ENCODE peak calls at places on chromosomes 12 and 14, in six cellular contexts. One of them, this sample, is unnamed.

GRCh38 chr12:98939350-98939749 is 294.3 kb downstream of the APAF1 start:
- DNase-seq in PC-3: peak; percentile 42
- DNase-seq in IMR-90: peak; percentile 20
- DNase-seq in cardiac muscle cell: peak; percentile 40
- DNase-seq in upper lobe of right lung: no peak
- DNase-seq in endodermal cell: peak; percentile 78
- DNase-seq in this sample: peak; percentile 11

GRCh38 chr12:52139147-52139546 is 52.7 kb downstream of the KRT80 start:
- DNase-seq in upper lobe of right lung: no peak
- DNase-seq in cardiac muscle cell: no peak
- DNase-seq in IMR-90: no peak
- DNase-seq in PC-3: no peak
- DNase-seq in endodermal cell: no peak
- DNase-seq in this sample: no peak

GRCh38 chr14:22558221-22558913 is 30.7 kb downstream of the DAD1 start:
- DNase-seq in PC-3: no peak
- DNase-seq in upper lobe of right lung: no peak
- DNase-seq in IMR-90: no peak
- DNase-seq in endodermal cell: peak; percentile 84
- DNase-seq in cardiac muscle cell: no peak
- DNase-seq in this sample: no peak

GRCh38 chr12:29082522-29082921 is 66.6 kb upstream of the FAR2 start:
- DNase-seq in PC-3: no peak
- DNase-seq in IMR-90: peak; percentile 10
- DNase-seq in upper lobe of right lung: no peak
- DNase-seq in endodermal cell: no peak
- DNase-seq in cardiac muscle cell: no peak
- DNase-seq in this sample: peak; percentile 90

GRCh38 chr12:22105542-22105941 is 59.5 kb downstream of the CMAS start:
- DNase-seq in cardiac muscle cell: no peak
- DNase-seq in IMR-90: peak; percentile 6
- DNase-seq in upper lobe of right lung: no peak
- DNase-seq in endodermal cell: no peak
- DNase-seq in PC-3: no peak
- DNase-seq in this sample: peak; percentile 41

GRCh38 chr12:106282457-106283097 is 20.0 kb upstream of the TCP11L2 start:
- DNase-seq in endodermal cell: peak; percentile 89
- DNase-seq in PC-3: peak; percentile 78
- DNase-seq in upper lobe of right lung: no peak
- DNase-seq in IMR-90: peak; percentile 55
- DNase-seq in cardiac muscle cell: peak; percentile 59
- DNase-seq in this sample: peak; percentile 49

GRCh38 chr12:50841654-50842531 is 833 bp upstream of the TMPRSS12 start:
- DNase-seq in PC-3: no peak
- DNase-seq in upper lobe of right lung: no peak
- DNase-seq in endodermal cell: no peak
- DNase-seq in cardiac muscle cell: no peak
- DNase-seq in IMR-90: no peak
- DNase-seq in this sample: no peak

GRCh38 chr14:50407089-50407813 is 10.6 kb upstream of the CDKL1 start:
- DNase-seq in cardiac muscle cell: no peak
- DNase-seq in endodermal cell: no peak
- DNase-seq in upper lobe of right lung: no peak
- DNase-seq in IMR-90: no peak
- DNase-seq in PC-3: no peak
- DNase-seq in this sample: no peak

GRCh38 chr12:29517265-29517664 is 19.8 kb upstream of the OVCH1 start:
- DNase-seq in upper lobe of right lung: no peak
- DNase-seq in cardiac muscle cell: no peak
- DNase-seq in IMR-90: no peak
- DNase-seq in PC-3: peak; percentile 62
- DNase-seq in endodermal cell: no peak
- DNase-seq in this sample: no peak

GRCh38 chr12:32679910-32680217 is 763 bp downstream of the DNM1L start:
- DNase-seq in IMR-90: no peak
- DNase-seq in endodermal cell: no peak
- DNase-seq in cardiac muscle cell: no peak
- DNase-seq in PC-3: no peak
- DNase-seq in upper lobe of right lung: no peak
- DNase-seq in this sample: no peak

GRCh38 chr14:22583994-22584393 is 5.0 kb downstream of the DAD1 start:
- DNase-seq in endodermal cell: no peak
- DNase-seq in IMR-90: no peak
- DNase-seq in PC-3: no peak
- DNase-seq in cardiac muscle cell: no peak
- DNase-seq in upper lobe of right lung: no peak
- DNase-seq in this sample: no peak

GRCh38 chr12:124453419-124454351 is 113.7 kb downstream of the NCOR2 start:
- DNase-seq in PC-3: peak; percentile 91
- DNase-seq in upper lobe of right lung: peak; percentile 88
- DNase-seq in endodermal cell: peak; percentile 71
- DNase-seq in cardiac muscle cell: peak; percentile 70
- DNase-seq in IMR-90: peak; percentile 55
- DNase-seq in this sample: no peak

GRCh38 chr12:10293151-10293550 is 14.5 kb upstream of the KLRD1 start:
- DNase-seq in cardiac muscle cell: no peak
- DNase-seq in endodermal cell: no peak
- DNase-seq in IMR-90: no peak
- DNase-seq in upper lobe of right lung: no peak
- DNase-seq in PC-3: no peak
- DNase-seq in this sample: no peak

GRCh38 chr14:73623504-73623903 is 11.2 kb downstream of the ACOT6 start:
- DNase-seq in IMR-90: no peak
- DNase-seq in upper lobe of right lung: no peak
- DNase-seq in PC-3: no peak
- DNase-seq in cardiac muscle cell: no peak
- DNase-seq in endodermal cell: peak; percentile 60
- DNase-seq in this sample: no peak

GRCh38 chr14:50649691-50650090 is 18.4 kb downstream of the SAV1 start:
- DNase-seq in upper lobe of right lung: no peak
- DNase-seq in IMR-90: no peak
- DNase-seq in endodermal cell: no peak
- DNase-seq in PC-3: no peak
- DNase-seq in cardiac muscle cell: no peak
- DNase-seq in this sample: no peak

GRCh38 chr14:101595887-101596721 is 34.8 kb downstream of the DIO3 start:
- DNase-seq in upper lobe of right lung: no peak
- DNase-seq in endodermal cell: peak; percentile 34
- DNase-seq in PC-3: no peak
- DNase-seq in cardiac muscle cell: no peak
- DNase-seq in IMR-90: no peak
- DNase-seq in this sample: no peak

GRCh38 chr12:64820593-64820992 is 3.9 kb upstream of the TBC1D30 start:
- DNase-seq in PC-3: peak; percentile 42
- DNase-seq in upper lobe of right lung: no peak
- DNase-seq in IMR-90: no peak
- DNase-seq in cardiac muscle cell: no peak
- DNase-seq in endodermal cell: no peak
- DNase-seq in this sample: no peak

GRCh38 chr14:58783801-58784511 is 146.2 kb downstream of the DACT1 start:
- DNase-seq in cardiac muscle cell: no peak
- DNase-seq in PC-3: no peak
- DNase-seq in endodermal cell: no peak
- DNase-seq in IMR-90: peak; percentile 30
- DNase-seq in upper lobe of right lung: no peak
- DNase-seq in this sample: no peak

DNA sequence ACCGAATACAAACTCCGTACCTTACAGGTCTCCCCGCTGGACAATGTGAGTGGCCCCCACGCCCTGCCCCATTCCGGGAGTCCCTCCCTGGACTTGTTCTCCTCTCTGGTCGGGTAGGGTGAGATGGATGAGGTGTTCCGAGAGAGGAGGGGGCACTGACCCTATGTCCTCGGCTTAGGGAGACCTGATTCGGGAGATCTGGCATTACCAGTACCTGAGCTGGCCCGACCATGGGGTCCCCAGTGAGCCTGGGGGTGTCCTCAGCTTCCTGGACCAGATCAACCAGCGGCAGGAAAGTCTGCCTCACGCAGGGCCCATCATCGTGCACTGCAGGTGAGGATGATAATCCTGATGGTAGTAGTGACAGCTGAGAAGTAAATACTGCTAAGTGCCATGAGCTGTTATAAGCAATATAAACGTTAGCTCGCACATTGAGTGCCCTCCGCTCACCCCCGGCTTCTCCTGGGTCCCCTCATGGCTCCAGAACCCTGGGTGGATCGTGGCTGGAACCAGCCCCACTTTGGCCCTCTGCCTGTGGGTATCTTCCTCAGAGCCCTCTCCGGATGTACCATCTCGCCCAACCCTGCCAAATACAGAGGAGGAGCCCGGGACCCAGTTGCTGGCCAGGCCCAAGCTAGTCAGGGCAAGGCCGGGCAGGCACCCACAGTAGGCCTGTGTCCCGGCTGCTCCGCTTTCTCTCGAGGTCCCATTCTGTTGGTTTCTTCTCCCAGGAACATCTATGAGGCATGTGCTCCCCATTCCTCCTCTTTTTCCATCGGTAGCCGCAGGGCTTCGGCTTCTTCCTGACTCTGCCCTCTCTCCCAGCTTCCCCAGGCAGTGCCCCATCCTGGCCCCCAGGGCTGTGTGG is 6.8 kb downstream of the PTPN6 start:
- DNase-seq in cardiac muscle cell: no peak
- DNase-seq in endodermal cell: no peak
- DNase-seq in upper lobe of right lung: no peak
- DNase-seq in PC-3: no peak
- DNase-seq in IMR-90: no peak
- DNase-seq in this sample: no peak
- H3K4me1 ChIP-seq in cardiac muscle cell: peaks cover 10% of the 10 kb centered on the region
- H3K4me1 ChIP-seq in endodermal cell: peaks cover 4% of the 10 kb centered on the region
- H3K4me1 ChIP-seq in upper lobe of right lung: peaks cover 66% of the 10 kb centered on the region
- H3K4me1 ChIP-seq in PC-3: peaks cover 14% of the 10 kb centered on the region
- H3K4me1 ChIP-seq in IMR-90: peaks cover 6% of the 10 kb centered on the region
- H3K4me1 ChIP-seq in this sample: peaks cover 11% of the 10 kb centered on the region

DNA sequence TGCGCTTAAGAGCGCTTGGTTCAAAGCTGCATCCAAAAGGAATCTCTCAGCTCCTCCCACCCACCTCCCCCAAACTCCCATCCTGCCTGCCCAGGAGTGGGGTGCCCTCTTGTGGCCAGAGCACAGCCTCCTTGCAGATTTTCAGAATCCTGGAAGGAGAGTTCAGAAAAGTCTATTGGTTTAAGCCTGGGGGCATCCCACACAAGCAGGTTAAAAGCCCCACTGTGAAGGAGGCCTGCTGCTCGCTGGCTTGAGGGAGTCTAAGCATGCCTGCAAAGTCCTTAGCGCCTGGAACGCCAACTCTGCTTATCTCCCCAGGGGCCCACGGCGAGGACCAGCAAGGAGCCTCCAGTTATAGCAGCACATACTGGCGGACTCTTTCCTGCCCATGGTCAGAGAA is 297.1 kb downstream of the KSR2 start:
- DNase-seq in cardiac muscle cell: peak; percentile 58
- DNase-seq in endodermal cell: peak; percentile 97
- DNase-seq in PC-3: peak; percentile 83
- DNase-seq in upper lobe of right lung: no peak
- DNase-seq in IMR-90: no peak
- DNase-seq in this sample: peak; percentile 29
- TF ChIP-seq CTCF in cardiac muscle cell: no peak
- TF ChIP-seq CTCF in endodermal cell: peak; percentile 81
- TF ChIP-seq CTCF in PC-3: peak; percentile 94
- TF ChIP-seq CTCF in upper lobe of right lung: peak; percentile 36
- TF ChIP-seq CTCF in IMR-90: no peak
- TF ChIP-seq CTCF in this sample: peak; percentile 64

DNA sequence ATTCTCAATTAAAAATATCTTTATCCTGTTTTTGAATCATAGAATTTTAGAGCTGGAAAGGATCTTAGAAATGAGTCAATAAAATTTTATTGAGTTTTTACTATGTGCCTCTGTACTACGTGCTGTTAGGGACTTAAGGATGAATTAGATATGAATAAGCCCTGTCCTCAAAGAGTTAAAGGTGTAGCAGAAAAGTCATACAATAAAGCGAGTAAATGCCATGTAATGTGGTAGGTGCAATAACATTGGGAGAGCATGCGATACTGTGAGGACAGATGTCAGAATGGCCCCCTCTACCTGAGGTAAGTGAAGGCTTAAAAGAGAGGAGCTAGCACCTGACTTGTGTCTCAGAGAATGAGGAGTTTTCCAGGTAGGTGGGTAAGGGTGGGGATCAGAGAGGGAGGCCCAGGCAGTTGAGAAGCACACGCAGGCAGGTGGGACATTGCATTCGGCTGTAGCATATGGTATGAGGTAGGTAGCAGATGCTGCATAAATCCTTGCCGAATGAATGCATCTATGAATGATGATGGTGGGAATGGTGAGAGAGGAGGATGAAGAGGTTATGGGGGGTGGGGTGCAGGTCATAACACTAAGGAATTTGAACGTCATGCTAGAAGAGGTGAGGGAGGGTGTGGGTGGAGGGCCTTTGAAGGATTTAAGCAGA is 35.4 kb upstream of the ATP23 start:
- DNase-seq in IMR-90: no peak
- DNase-seq in cardiac muscle cell: no peak
- DNase-seq in endodermal cell: no peak
- DNase-seq in PC-3: no peak
- DNase-seq in upper lobe of right lung: no peak
- DNase-seq in this sample: no peak
- H3K4me1 ChIP-seq in IMR-90: peaks cover 3% of the 10 kb centered on the region
- H3K4me1 ChIP-seq in cardiac muscle cell: no peaks in the 10 kb centered on the region
- H3K4me1 ChIP-seq in endodermal cell: no peaks in the 10 kb centered on the region
- H3K4me1 ChIP-seq in PC-3: peaks cover 7% of the 10 kb centered on the region
- H3K4me1 ChIP-seq in upper lobe of right lung: peaks cover 2% of the 10 kb centered on the region
- H3K4me1 ChIP-seq in this sample: no peaks in the 10 kb centered on the region

DNA sequence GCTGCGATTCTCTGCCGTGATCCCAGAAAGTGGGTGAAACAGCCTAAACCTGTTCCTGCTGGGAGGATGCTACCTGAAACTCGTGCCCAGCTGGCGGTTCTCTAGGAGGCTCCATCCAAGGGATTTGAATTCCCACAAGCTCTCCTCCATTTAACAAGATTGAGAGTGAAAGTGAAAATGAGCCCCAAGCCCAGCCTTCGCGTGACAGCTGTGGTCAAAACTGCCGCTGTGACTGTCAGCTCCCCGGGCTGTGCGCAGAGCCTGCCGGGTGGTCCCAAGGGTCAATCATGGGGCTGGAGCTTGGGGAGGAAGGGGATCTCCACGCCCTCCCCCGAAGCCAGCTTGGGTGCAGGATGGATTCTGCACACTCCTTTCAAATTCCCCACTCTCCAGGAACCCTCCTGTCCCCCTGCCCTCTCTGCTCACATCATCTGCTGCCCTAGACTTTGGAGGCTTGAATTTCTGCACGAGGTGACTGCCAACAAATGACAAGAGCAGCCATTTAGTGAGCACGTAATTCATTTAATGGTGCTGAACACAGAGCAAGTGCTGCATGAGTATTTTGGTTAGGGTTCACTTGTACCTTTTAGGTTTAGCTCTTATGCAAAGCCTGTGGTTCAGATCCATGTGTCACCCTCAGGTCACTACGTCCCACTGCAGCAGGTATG is 5.3 kb downstream of the ASB2 start:
- DNase-seq in cardiac muscle cell: no peak
- DNase-seq in PC-3: no peak
- DNase-seq in upper lobe of right lung: no peak
- DNase-seq in IMR-90: peak; percentile 18
- DNase-seq in endodermal cell: no peak
- DNase-seq in this sample: no peak
- TF ChIP-seq CTCF in cardiac muscle cell: no peak
- TF ChIP-seq CTCF in PC-3: no peak
- TF ChIP-seq CTCF in upper lobe of right lung: no peak
- TF ChIP-seq CTCF in IMR-90: no peak
- TF ChIP-seq CTCF in endodermal cell: peak; percentile 1
- TF ChIP-seq CTCF in this sample: no peak

GRCh38 chr14:61380984-61381383 is 59.6 kb downstream of the PRKCH start:
- DNase-seq in PC-3: peak; percentile 35
- DNase-seq in upper lobe of right lung: no peak
- DNase-seq in cardiac muscle cell: no peak
- DNase-seq in IMR-90: no peak
- DNase-seq in endodermal cell: no peak
- DNase-seq in this sample: no peak
- H3K4me1 ChIP-seq in PC-3: no peaks in the 10 kb centered on the region
- H3K4me1 ChIP-seq in upper lobe of right lung: peaks cover 37% of the 10 kb centered on the region
- H3K4me1 ChIP-seq in cardiac muscle cell: peaks cover 38% of the 10 kb centered on the region
- H3K4me1 ChIP-seq in IMR-90: no peaks in the 10 kb centered on the region
- H3K4me1 ChIP-seq in endodermal cell: no peaks in the 10 kb centered on the region
- H3K4me1 ChIP-seq in this sample: no peaks in the 10 kb centered on the region

This sample was measured in foreskin keratinocyte.